ENCODE peak calls at places on chromosome 13, in four cellular contexts. T is stimulated activated CD8-positive, alpha-beta memory T cell treated with anti-CD3 and anti-CD28 coated beads, Interleukin-12 subunit alpha, Interleukin-12 subunit beta, amount 100 ng/mL, for 1 hour; I is progenitor cell of endocrine pancreas; R is activated gamma-delta T cell treated with Interleukin-2 at 50 U/mL for 16 hours. K is an unnamed sample.

GRCh38 chr13:64633948-64634347 is 2596.2 kb downstream of the PCDH9 start:
- DNase-seq in T (no peak), I (no peak), R (no peak), K (no peak)

GRCh38 chr13:110336681-110337080 is 29.6 kb downstream of the COL4A2 start:
- DNase-seq in I (no peak), R (no peak), T (no peak), K (no peak)

GRCh38 chr13:42119091-42119490 is 70.6 kb downstream of the DGKH start:
- DNase-seq in T (no peak), I (no peak), R (no peak), K (no peak)

GRCh38 chr13:91207261-91207660 is 140.2 kb upstream of the MIR17HG start:
- DNase-seq in T (no peak), I (no peak), R (no peak), K (no peak)

GRCh38 chr13:72774019-72774418 is 7.7 kb downstream of the DIS3 start:
- DNase-seq in T (no peak), I (no peak), R (no peak), K (no peak)

GRCh38 chr13:28503182-28503980 is 8.5 kb upstream of the FLT1 start:
- DNase-seq in T (no peak), I (no peak), R (no peak), K (no peak)

GRCh38 chr13:113906566-113906965 is 42.7 kb upstream of the GAS6 start:
- DNase-seq in I (no peak), T (no peak), R (no peak), K (peak)

GRCh38 chr13:95447766-95448165 is 104.8 kb upstream of the CLDN10 start:
- DNase-seq in R (no peak), I (no peak), T (no peak), K (no peak)

GRCh38 chr13:37539176-37539575 is 59.4 kb downstream of the POSTN start:
- DNase-seq in R (no peak), I (no peak), T (no peak), K (no peak)

GRCh38 chr13:49652691-49653305 is 24.5 kb downstream of the ARL11 start:
- DNase-seq in R (no peak), T (no peak), I (no peak), K (no peak)

GRCh38 chr13:48475230-48475629 is 57.6 kb downstream of the RCBTB2 start:
- DNase-seq in R (no peak), I (no peak), T (no peak), K (no peak)

GRCh38 chr13:24086642-24087041 is 73.9 kb upstream of the SPATA13 start:
- DNase-seq in I (no peak), R (no peak), T (no peak), K (no peak)

GRCh38 chr13:25874907-25875306 is 176.9 kb downstream of the SHISA2 start:
- DNase-seq in T (peak), I (no peak), R (peak), K (no peak)

GRCh38 chr13:21322304-21322965 is 136.7 kb downstream of the ZDHHC20 start:
- DNase-seq in R (no peak), I (no peak), T (no peak), K (no peak)

GRCh38 chr13:75675421-75675820 is 39.3 kb downstream of the LMO7 start:
- DNase-seq in T (no peak), I (no peak), R (no peak), K (no peak)

GRCh38 chr13:59111711-59112110 is 1052.0 kb downstream of the DIAPH3 start:
- DNase-seq in T (no peak), I (no peak), R (no peak), K (no peak)

GRCh38 chr13:40660692-40661091 is 5.7 kb downstream of the FOXO1 start:
- DNase-seq in T (no peak), R (no peak), I (no peak), K (no peak)

GRCh38 chr13:69585656-69586055 is 522.0 kb upstream of the ATXN8OS start:
- DNase-seq in T (no peak), R (no peak), I (no peak), K (no peak)

GRCh38 chr13:60397693-60398437 is 845 bp downstream of the TDRD3 start:
- DNase-seq in I (no peak), T (peak), R (peak), K (peak)

GRCh38 chr13:34731486-34731885 is 210.6 kb upstream of the NBEA start:
- DNase-seq in R (no peak), T (no peak), I (no peak), K (no peak)

GRCh38 chr13:109868583-109869311 is 82.4 kb upstream of the IRS2 start:
- DNase-seq in R (no peak), I (no peak), T (no peak), K (peak)

GRCh38 chr13:57631607-57632275 is at the start of gene PCDH17:
- DNase-seq in I (peak), R (no peak), T (no peak), K (peak)

GRCh38 chr13:45416521-45417125 is 1.6 kb downstream of the SLC25A30 start:
- DNase-seq in I (no peak), T (no peak), R (no peak), K (peak)

GRCh38 chr13:47897411-47898050 is 103.5 kb downstream of the SUCLA2 start:
- DNase-seq in R (no peak), T (no peak), I (no peak), K (no peak)

GRCh38 chr13:80814541-80814940 is 473.6 kb upstream of the SPRY2 start:
- DNase-seq in R (no peak), I (no peak), T (no peak), K (no peak)